ENCODE peak calls at places on chromosomes 16 and 17, in four cellular contexts. J is transverse colon; O is CD8-positive, alpha-beta T cell; N is cardiac muscle cell. A is an unnamed sample.
A peak's percentile ranks its signal among the peaks of the same experiment; 100 is the strongest.

GRCh38 chr16:31874354-31875111 is 926 bp downstream of the ZNF267 start:
- DNase-seq in J (no peak), O (no peak), N (peak; percentile 25), A (no peak)

GRCh38 chr16:81442220-81442908 is 2.2 kb upstream of the CMIP start:
- DNase-seq in J (no peak), O (no peak), N (no peak), A (no peak)

GRCh38 chr17:20066253-20066652 is 57.1 kb downstream of the SPECC1 start:
- DNase-seq in J (no peak), O (no peak), N (no peak), A (no peak)

GRCh38 chr17:79844869-79845600 is 5.8 kb upstream of the CBX4 start:
- DNase-seq in J (peak; percentile 68), O (peak; percentile 71), N (peak; percentile 73), A (no peak)

GRCh38 chr17:65130829-65131228 is 6.3 kb upstream of the RGS9 start:
- DNase-seq in J (no peak), O (no peak), N (no peak), A (no peak)

GRCh38 chr16:78988361-78988992 is 612.1 kb downstream of the MAF start:
- DNase-seq in J (no peak), O (no peak), N (no peak), A (no peak)

GRCh38 chr17:32318071-32318470 is 23.9 kb downstream of the C17orf75 start:
- DNase-seq in J (no peak), O (no peak), N (no peak), A (no peak)

GRCh38 chr16:69762843-69763556 is 868 bp downstream of the WWP2 start:
- DNase-seq in J (peak; percentile 30), O (no peak), N (peak; percentile 39), A (no peak)

GRCh38 chr16:72291531-72291981 is 119.6 kb upstream of the PMFBP1 start:
- DNase-seq in J (no peak), O (no peak), N (no peak), A (no peak)

GRCh38 chr17:31252741-31253140 is 44.3 kb downstream of the OMG start:
- DNase-seq in J (no peak), O (no peak), N (no peak), A (no peak)

GRCh38 chr17:75289832-75290337 is 652 bp upstream of the SLC25A19 start:
- DNase-seq in J (peak; percentile 79), O (no peak), N (peak; percentile 7), A (peak; percentile 55)

GRCh38 chr17:28467456-28468025 is 5.9 kb upstream of the SLC13A2 start:
- DNase-seq in J (no peak), O (peak; percentile 31), N (no peak), A (no peak)

GRCh38 chr17:4110152-4110551 is 32.7 kb downstream of the ZZEF1 start:
- DNase-seq in J (no peak), O (no peak), N (no peak), A (no peak)

GRCh38 chr16:1175566-1176279 is 22.8 kb downstream of the CACNA1H start:
- DNase-seq in J (no peak), O (no peak), N (no peak), A (no peak)

GRCh38 chr17:42413464-42414040 is 9.5 kb downstream of the CAVIN1 start:
- DNase-seq in J (no peak), O (no peak), N (no peak), A (no peak)

GRCh38 chr17:43027091-43028032 is 2.3 kb downstream of the RND2 start:
- DNase-seq in J (no peak), O (no peak), N (no peak), A (no peak)

GRCh38 chr16:2194852-2195315 is 1.5 kb downstream of the CASKIN1 start:
- DNase-seq in J (peak; percentile 67), O (peak; percentile 70), N (peak; percentile 51), A (peak; percentile 30)

GRCh38 chr16:4358831-4359561 is 7.9 kb upstream of the PAM16 start:
- DNase-seq in J (peak; percentile 59), O (peak; percentile 83), N (peak; percentile 79), A (peak; percentile 60)

GRCh38 chr16:78705694-78706093 is 606.2 kb downstream of the WWOX start:
- DNase-seq in J (no peak), O (no peak), N (peak; percentile 2), A (no peak)

GRCh38 chr17:76132574-76133338 is 8.3 kb downstream of the FOXJ1 start:
- DNase-seq in J (peak; percentile 64), O (no peak), N (no peak), A (no peak)

GRCh38 chr17:44779211-44780025 is 20.6 kb downstream of the ADAM11 start:
- DNase-seq in J (peak; percentile 84), O (peak; percentile 84), N (peak; percentile 80), A (peak; percentile 76)

GRCh38 chr17:44781553-44782348 is 23.0 kb downstream of the ADAM11 start:
- DNase-seq in J (no peak), O (no peak), N (no peak), A (no peak)

GRCh38 chr17:44780845-44781480 is 22.2 kb downstream of the ADAM11 start:
- DNase-seq in J (no peak), O (no peak), N (no peak), A (no peak)

GRCh38 chr17:44780161-44780560 is 21.4 kb downstream of the ADAM11 start:
- DNase-seq in J (no peak), O (no peak), N (no peak), A (no peak)

DNA sequence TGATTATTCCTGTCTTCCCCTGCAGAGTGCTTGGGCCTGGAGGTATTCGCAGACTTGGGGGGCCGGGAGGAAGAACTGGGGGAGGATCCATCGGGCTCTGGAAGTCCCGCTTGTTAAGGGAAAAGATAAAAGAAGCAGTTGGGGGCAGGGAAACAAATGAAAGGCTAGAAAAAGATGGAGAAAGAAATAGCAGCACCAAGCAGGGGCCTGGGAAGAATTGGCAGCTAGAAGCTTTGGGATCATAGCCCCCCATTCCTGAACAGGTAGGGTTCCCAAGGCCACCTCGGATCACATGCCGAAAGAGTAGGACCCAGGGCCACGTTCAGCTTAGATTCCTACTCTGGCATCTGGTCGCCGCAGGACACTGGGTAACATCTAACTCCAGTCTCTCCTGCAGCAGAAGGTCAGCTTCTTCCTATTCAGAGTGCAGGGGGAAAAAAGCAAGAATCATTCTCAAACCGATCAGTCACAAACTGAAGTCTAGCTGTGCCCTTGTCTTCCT is 23.6 kb downstream of the ADAM11 start:
- DNase-seq in J (no peak), O (no peak), N (no peak), A (no peak)
- H3K27ac ChIP-seq in J (peak overlapping the region; percentile 72), O (no peak overlapping the region), N (peak overlapping the region; percentile 28), A (no peak overlapping the region)

GRCh38 chr17:61701334-61701733 is 110.3 kb upstream of the NACA2 start:
- DNase-seq in J (no peak), O (no peak), N (no peak), A (no peak)
- H3K9me3 ChIP-seq in J (peaks cover 30% of the 10 kb centered on the region), O (peaks cover 24% of the 10 kb centered on the region), N (no peaks in the 10 kb centered on the region), A (peaks cover 40% of the 10 kb centered on the region)

DNA sequence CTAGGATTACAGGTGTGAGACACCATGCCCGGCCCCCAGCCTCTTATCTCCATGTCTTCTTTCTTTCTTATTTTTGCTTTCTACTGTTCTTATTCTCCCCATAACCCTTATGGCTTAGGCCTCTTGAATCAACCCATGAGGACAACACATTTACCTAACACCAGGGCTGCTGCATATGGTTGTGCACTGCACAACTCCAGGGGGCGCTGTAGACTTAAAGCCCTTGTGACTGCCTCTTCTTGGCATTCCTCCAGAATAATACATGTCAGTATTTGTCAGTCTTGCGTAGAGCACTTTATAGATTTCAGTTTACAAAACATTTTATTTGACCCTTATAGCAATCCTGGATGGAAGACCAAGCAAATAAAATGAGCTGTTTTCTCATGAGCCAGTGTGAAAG is 225.0 kb upstream of the SALL1 start:
- DNase-seq in J (no peak), O (no peak), N (no peak), A (no peak)
- TF ChIP-seq CTCF in J (no peak), O (no peak), N (no peak), A (no peak)

GRCh38 chr17:40347319-40348135 is 17.0 kb downstream of the GJD3 start:
- DNase-seq in J (no peak), O (no peak), N (no peak), A (no peak)
- H3K27ac ChIP-seq in J (peak overlapping the region; percentile 94), O (no peak overlapping the region), N (no peak overlapping the region), A (peak overlapping the region; percentile 57)

GRCh38 chr17:2453865-2454264 is 53.0 kb upstream of the MNT start:
- DNase-seq in J (no peak), O (no peak), N (no peak), A (no peak)
- H3K9me3 ChIP-seq in J (no peaks in the 10 kb centered on the region), O (no peaks in the 10 kb centered on the region), N (no peaks in the 10 kb centered on the region), A (no peaks in the 10 kb centered on the region)

DNA sequence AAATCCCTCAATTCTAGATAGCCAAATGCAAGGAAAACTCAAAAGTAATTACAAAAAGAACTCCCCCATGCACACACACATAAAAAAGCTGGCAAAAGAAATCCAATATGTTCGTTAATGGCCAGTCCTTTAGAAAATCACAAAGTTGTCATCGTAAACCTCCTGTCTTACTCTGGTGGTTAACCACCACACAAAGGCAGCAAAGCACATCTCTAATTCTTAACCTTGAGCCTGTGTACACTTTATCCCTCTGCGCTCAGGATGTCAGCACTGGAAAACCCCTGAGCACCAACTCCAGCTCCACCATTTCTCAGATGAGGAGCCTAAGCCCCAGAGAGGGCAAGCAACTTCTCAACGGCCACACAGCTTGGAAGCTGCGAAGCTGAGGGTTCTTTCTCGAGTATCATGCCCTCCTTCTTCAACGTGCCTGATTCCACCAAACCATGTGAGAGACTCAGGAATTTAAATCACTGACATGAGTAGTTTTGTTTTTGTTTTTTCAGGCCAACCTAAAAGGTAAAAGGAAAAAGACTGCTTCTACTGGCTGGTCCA is 72.5 kb downstream of the C16orf95 start:
- DNase-seq in J (no peak), O (no peak), N (no peak), A (no peak)
- TF ChIP-seq CTCF in J (no peak), O (no peak), N (no peak), A (no peak)

GRCh38 chr17:17751996-17752821 is 71.0 kb downstream of the RAI1 start:
- DNase-seq in J (peak; percentile 98), O (peak; percentile 98), N (peak; percentile 96), A (peak; percentile 96)

GRCh38 chr17:17749921-17750320 is 68.7 kb downstream of the RAI1 start:
- DNase-seq in J (peak; percentile 47), O (peak; percentile 66), N (peak; percentile 76), A (peak; percentile 36)

GRCh38 chr17:17750881-17751280 is 69.6 kb downstream of the RAI1 start:
- DNase-seq in J (peak; percentile 29), O (peak; percentile 64), N (no peak), A (peak; percentile 30)

GRCh38 chr17:17752822-17753448 is 71.7 kb downstream of the RAI1 start:
- DNase-seq in J (no peak), O (no peak), N (no peak), A (no peak)

GRCh38 chr17:17751489-17751995 is 70.3 kb downstream of the RAI1 start:
- DNase-seq in J (no peak), O (peak; percentile 60), N (no peak), A (peak; percentile 32)
- H3K27ac ChIP-seq in J (peak overlapping the region; percentile 91), O (peak overlapping the region; percentile 96), N (peak overlapping the region; percentile 40), A (peak overlapping the region; percentile 90)